ENCODE peak calls at places on chromosomes 16 and 17, in ten cellular contexts. Q, V, J, Z, C, E, K, O, F and X are unnamed samples.

GRCh38 chr17:3029213-3029913 is 34.0 kb downstream of the OR1D5 start:
- DNase-seq in K (no peak), Z (peak; percentile 27), F (peak; percentile 41), C (no peak), Q (no peak), J (no peak), V (no peak), E (peak; percentile 12), O (peak; percentile 1), X (no peak)

GRCh38 chr17:41773190-41773588 is 13.3 kb downstream of the JUP start:
- DNase-seq in E (no peak), C (peak; percentile 63), O (peak; percentile 75), Z (no peak), J (peak; percentile 71), K (peak; percentile 91), V (peak; percentile 92), F (peak; percentile 92), Q (no peak), X (peak; percentile 98)

GRCh38 chr16:2019500-2019899 is at the start of gene NPW:
- DNase-seq in K (no peak), V (no peak), C (no peak), O (peak; percentile 38), F (no peak), J (no peak), Q (no peak), E (no peak), Z (no peak), X (peak; percentile 36)

GRCh38 chr17:31401456-31402254 is 10.2 kb downstream of the RAB11FIP4 start:
- DNase-seq in J (no peak), F (no peak), E (no peak), V (no peak), C (no peak), Q (no peak), Z (no peak), K (no peak), O (no peak), X (no peak)

GRCh38 chr17:82370471-82371332 is 863 bp upstream of the UTS2R start:
- DNase-seq in J (no peak), E (no peak), F (no peak), C (no peak), K (no peak), V (no peak), Z (peak; percentile 34), O (no peak), Q (no peak), X (no peak)

GRCh38 chr16:193441-193840 is 13.2 kb downstream of the HBQ1 start:
- DNase-seq in J (no peak), F (no peak), C (no peak), K (no peak), E (no peak), V (no peak), O (no peak), Z (no peak), Q (no peak), X (no peak)

GRCh38 chr17:18315498-18316360 is 636 bp downstream of the SMCR8 start:
- DNase-seq in K (no peak), E (no peak), J (no peak), O (peak; percentile 25), Z (no peak), F (no peak), V (no peak), C (no peak), Q (no peak), X (no peak)

GRCh38 chr16:58016841-58017446 is 8.6 kb upstream of the MMP15 start:
- DNase-seq in V (no peak), Q (no peak), Z (peak; percentile 29), E (no peak), F (peak; percentile 57), K (no peak), J (no peak), C (no peak), O (no peak), X (no peak)

GRCh38 chr17:50213026-50214015 is 11.9 kb upstream of the COL1A1 start:
- DNase-seq in Q (no peak), J (no peak), F (no peak), E (peak; percentile 19), V (no peak), O (peak; percentile 24), C (no peak), Z (no peak), K (no peak), X (peak; percentile 38)

GRCh38 chr17:78779848-78780247 is 2.2 kb downstream of the CYTH1 start:
- DNase-seq in O (peak; percentile 12), V (no peak), K (no peak), F (no peak), Q (no peak), J (no peak), C (no peak), Z (no peak), E (no peak), X (no peak)

GRCh38 chr17:2395258-2396170 is 5.3 kb downstream of the MNT start:
- DNase-seq in Z (peak; percentile 81), O (peak; percentile 59), K (peak; percentile 63), E (no peak), C (peak; percentile 63), Q (no peak), F (no peak), V (no peak), J (no peak), X (peak; percentile 37)

GRCh38 chr17:50024808-50025207 is 29.8 kb upstream of the DLX3 start:
- DNase-seq in F (no peak), J (no peak), O (no peak), Q (no peak), Z (no peak), V (no peak), K (no peak), E (no peak), C (no peak), X (no peak)

GRCh38 chr17:32298721-32299578 is 33.3 kb downstream of the RHBDL3 start:
- DNase-seq in F (no peak), Q (no peak), V (no peak), J (no peak), E (no peak), O (no peak), Z (no peak), C (no peak), K (no peak), X (no peak)

GRCh38 chr17:77488531-77489238 is 347.9 kb downstream of the SEC14L1 start:
- DNase-seq in E (no peak), V (no peak), F (no peak), Z (peak; percentile 37), O (peak; percentile 29), Q (no peak), C (no peak), K (no peak), J (no peak), X (no peak)

GRCh38 chr16:59410451-59410850 is 676.3 kb upstream of the GOT2 start:
- DNase-seq in Q (no peak), J (no peak), E (no peak), V (no peak), Z (no peak), K (no peak), C (no peak), F (no peak), O (no peak), X (no peak)

DNA sequence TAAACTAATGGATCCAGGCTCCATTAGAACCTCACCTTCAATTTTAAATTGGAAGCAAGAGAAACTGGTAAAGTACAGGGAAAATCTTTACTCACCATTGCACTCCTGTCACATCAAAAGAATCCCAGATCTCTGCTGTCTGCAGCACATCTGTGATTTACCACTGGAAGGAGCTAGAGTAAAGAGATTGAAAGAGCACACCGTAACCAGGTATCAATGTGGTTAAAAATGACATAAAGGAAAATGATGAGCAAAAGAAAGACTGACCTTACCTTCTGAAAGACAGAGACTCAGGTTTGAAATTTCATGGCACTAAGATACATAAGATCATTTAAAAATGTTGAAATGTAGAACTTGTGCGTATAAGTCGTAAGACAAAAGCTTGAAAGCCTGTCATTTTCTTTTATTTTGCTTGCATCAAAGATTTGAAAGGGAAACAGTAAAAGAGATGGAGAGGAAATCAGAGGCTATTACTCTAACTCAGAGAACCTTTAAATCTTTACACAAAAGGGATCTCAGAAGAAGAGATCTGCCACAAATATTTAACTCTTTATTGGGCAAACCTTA is 678.2 kb upstream of the GOT2 start:
- DNase-seq in E (no peak), V (no peak), K (peak; percentile 16), C (no peak), Q (no peak), O (no peak), F (no peak), Z (no peak), J (no peak), X (no peak)
- TF ChIP-seq CTCF in E (no peak), V (no peak), K (peak; percentile 69), C (no peak), Q (no peak), O (no peak), F (no peak), Z (no peak), J (peak; percentile 17), X (no peak)

GRCh38 chr17:21374455-21375161 is 1.5 kb upstream of the KCNJ12 start:
- DNase-seq in Z (no peak), V (no peak), F (no peak), O (no peak), Q (no peak), J (no peak), K (no peak), C (no peak), E (no peak), X (no peak)
- TF ChIP-seq CTCF in Z (no peak), V (no peak), F (no peak), O (no peak), Q (no peak), J (no peak), K (no peak), C (no peak), E (no peak), X (no peak)

DNA sequence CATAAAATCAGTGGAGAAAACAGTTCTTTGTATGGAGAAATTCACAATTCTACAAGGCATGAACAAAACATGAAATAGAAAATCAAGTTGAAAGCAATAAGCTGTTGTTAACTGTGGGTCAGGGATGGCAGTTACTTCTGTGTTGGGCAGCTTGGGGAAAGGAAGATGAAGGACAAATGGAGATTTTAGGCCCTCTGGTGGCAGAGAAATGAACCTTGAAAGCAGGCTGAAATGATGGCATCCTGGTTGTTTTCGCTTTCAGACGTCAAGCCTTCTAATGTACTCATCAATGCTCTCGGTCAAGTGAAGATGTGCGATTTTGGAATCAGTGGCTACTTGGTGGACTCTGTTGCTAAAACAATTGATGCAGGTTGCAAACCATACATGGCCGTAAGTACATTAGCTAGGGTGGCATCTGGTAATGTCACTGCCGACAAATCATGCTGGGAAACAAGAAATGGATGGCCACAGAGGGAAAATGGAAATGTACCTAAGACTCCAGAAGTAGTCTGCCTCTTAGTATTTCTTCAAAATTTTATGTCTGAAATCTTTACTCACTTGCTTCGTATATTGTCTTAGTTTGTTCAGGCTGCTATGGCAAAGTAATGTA is 108.9 kb downstream of the MAP2K6 start:
- DNase-seq in C (no peak), V (no peak), O (no peak), Z (no peak), Q (no peak), E (peak; percentile 26), K (peak; percentile 27), F (no peak), J (peak; percentile 46), X (peak; percentile 45)
- TF ChIP-seq CTCF in C (peak; percentile 14), V (peak; percentile 71), O (no peak), Z (peak; percentile 68), Q (peak; percentile 63), E (peak; percentile 74), K (peak; percentile 79), F (peak; percentile 72), J (peak; percentile 67), X (peak; percentile 65)

DNA sequence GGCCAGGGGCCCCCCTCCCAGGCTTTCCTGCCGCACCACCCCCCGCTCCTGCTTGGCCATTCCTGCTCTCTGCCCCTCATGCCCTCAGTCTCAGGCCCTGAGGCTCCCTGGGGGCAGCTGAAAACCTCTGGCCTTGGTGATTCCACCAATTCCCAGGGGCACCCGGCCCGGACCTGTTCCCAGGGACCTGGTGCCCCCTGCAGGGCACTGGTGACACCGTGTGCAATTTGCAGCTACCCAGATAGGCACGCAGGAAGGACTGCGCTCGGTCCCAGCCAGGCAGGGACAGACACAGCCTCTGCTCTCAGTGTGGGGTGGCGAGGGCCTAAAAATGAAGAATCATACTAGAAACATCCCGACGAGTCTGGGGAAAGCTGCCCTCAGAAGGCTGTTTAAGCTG is 13.4 kb downstream of the WFDC1 start:
- DNase-seq in Q (no peak), E (peak; percentile 57), V (peak; percentile 55), K (no peak), O (peak; percentile 36), Z (peak; percentile 55), C (no peak), J (no peak), F (peak; percentile 54), X (peak; percentile 78)
- TF ChIP-seq CTCF in Q (peak; percentile 40), E (peak; percentile 76), V (peak; percentile 81), K (peak; percentile 65), O (no peak), Z (peak; percentile 68), C (peak; percentile 22), J (peak; percentile 65), F (peak; percentile 62), X (peak; percentile 61)